ENCODE peak calls at places on chromosomes 13 and 19, in ten cellular contexts. J, N, S, W, L, X, Z, Q, V and H are unnamed samples.

GRCh38 chr13:26971990-26972888 is 199.4 kb downstream of the USP12 start:
- DNase-seq in J (no peak), N (peak; percentile 67), S (no peak), W (peak; percentile 20), L (no peak), X (peak; percentile 8), Z (peak; percentile 99), Q (peak; percentile 48), V (peak; percentile 58), H (no peak)

GRCh38 chr13:101700598-101700997 is 248.1 kb downstream of the ITGBL1 start:
- DNase-seq in J (no peak), N (no peak), S (no peak), W (no peak), L (no peak), X (no peak), Z (no peak), Q (no peak), V (no peak), H (no peak)

GRCh38 chr19:38039966-38040365 is 133.0 kb downstream of the SIPA1L3 start:
- DNase-seq in J (no peak), N (no peak), S (no peak), W (no peak), L (no peak), X (peak; percentile 57), Z (no peak), Q (no peak), V (peak; percentile 7), H (no peak)

GRCh38 chr19:34145741-34146202 is 26.5 kb upstream of the LSM14A start:
- DNase-seq in J (no peak), N (peak; percentile 74), S (peak; percentile 14), W (peak; percentile 61), L (peak; percentile 24), X (no peak), Z (peak; percentile 74), Q (peak; percentile 29), V (peak; percentile 61), H (peak; percentile 44)

GRCh38 chr13:19587635-19588300 is 26.4 kb upstream of the TPTE2 start:
- DNase-seq in J (no peak), N (no peak), S (no peak), W (peak; percentile 34), L (no peak), X (no peak), Z (peak; percentile 82), Q (peak; percentile 10), V (peak; percentile 58), H (peak; percentile 46)

GRCh38 chr19:31535691-31536460 is 186.6 kb upstream of the TSHZ3 start:
- DNase-seq in J (no peak), N (no peak), S (no peak), W (no peak), L (no peak), X (no peak), Z (no peak), Q (no peak), V (no peak), H (no peak)

GRCh38 chr19:49212302-49212701 is 54.7 kb downstream of the TRPM4 start:
- DNase-seq in J (no peak), N (no peak), S (no peak), W (no peak), L (no peak), X (no peak), Z (no peak), Q (peak; percentile 61), V (no peak), H (no peak)

GRCh38 chr13:22948421-22948820 is 232.4 kb upstream of the SGCG start:
- DNase-seq in J (no peak), N (no peak), S (no peak), W (no peak), L (no peak), X (no peak), Z (no peak), Q (no peak), V (no peak), H (no peak)

GRCh38 chr19:18340990-18341868 is 831 bp downstream of the PGPEP1 start:
- DNase-seq in J (peak; percentile 66), N (peak; percentile 70), S (peak; percentile 50), W (peak; percentile 74), L (peak; percentile 24), X (peak; percentile 27), Z (peak; percentile 70), Q (peak; percentile 28), V (peak; percentile 69), H (peak; percentile 37)

GRCh38 chr19:55149078-55150003 is at the start of gene TNNT1:
- DNase-seq in J (peak; percentile 60), N (peak; percentile 51), S (no peak), W (no peak), L (no peak), X (no peak), Z (no peak), Q (peak; percentile 4), V (no peak), H (no peak)

GRCh38 chr13:60379837-60380236 is 17.2 kb upstream of the TDRD3 start:
- DNase-seq in J (no peak), N (peak; percentile 17), S (no peak), W (no peak), L (no peak), X (no peak), Z (peak; percentile 14), Q (no peak), V (no peak), H (no peak)

GRCh38 chr19:53196777-53197396 is 3.7 kb upstream of the ZNF665 start:
- DNase-seq in J (peak; percentile 99), N (peak; percentile 99), S (peak; percentile 95), W (peak; percentile 98), L (peak; percentile 96), X (no peak), Z (peak; percentile 94), Q (peak; percentile 88), V (peak; percentile 90), H (peak; percentile 94)